ENCODE peak calls at places on chromosomes 5 and 9, in eight cellular contexts. H, N, G, P, D, W, Y and B are unnamed samples.
A peak's percentile ranks its signal among the peaks of the same experiment; 100 is the strongest.

GRCh38 chr5:147168578-147169327 is 66.1 kb upstream of the STK32A start:
- DNase-seq in H (peak; percentile 19), N (no peak), G (no peak), P (no peak), D (no peak), W (no peak), Y (peak; percentile 48), B (no peak)

GRCh38 chr5:72541501-72542235 is 34.5 kb upstream of the ZNF366 start:
- DNase-seq in H (no peak), N (no peak), G (no peak), P (no peak), D (peak; percentile 43), W (no peak), Y (peak; percentile 96), B (no peak)

GRCh38 chr5:79595086-79595485 is 17.2 kb upstream of the TENT2 start:
- DNase-seq in H (no peak), N (no peak), G (no peak), P (no peak), D (no peak), W (no peak), Y (no peak), B (no peak)

GRCh38 chr5:10320793-10321192 is 13.1 kb upstream of the CMBL start:
- DNase-seq in H (no peak), N (no peak), G (no peak), P (no peak), D (no peak), W (no peak), Y (no peak), B (no peak)

GRCh38 chr5:180860273-180860886 is 696 bp downstream of the ZFP62 start:
- DNase-seq in H (no peak), N (no peak), G (no peak), P (peak; percentile 77), D (peak; percentile 76), W (no peak), Y (peak; percentile 91), B (no peak)

GRCh38 chr5:14269395-14269794 is 126.3 kb downstream of the TRIO start:
- DNase-seq in H (no peak), N (no peak), G (no peak), P (no peak), D (no peak), W (no peak), Y (peak; percentile 75), B (no peak)

GRCh38 chr9:14179449-14179848 is 134.5 kb downstream of the NFIB start:
- DNase-seq in H (no peak), N (no peak), G (peak; percentile 73), P (peak; percentile 81), D (no peak), W (no peak), Y (no peak), B (no peak)

GRCh38 chr5:154076240-154076922 is 37.6 kb downstream of the MFAP3 start:
- DNase-seq in H (no peak), N (no peak), G (no peak), P (peak; percentile 26), D (no peak), W (no peak), Y (no peak), B (no peak)

GRCh38 chr9:116506685-116507084 is 180.4 kb upstream of the TRIM32 start:
- DNase-seq in H (no peak), N (no peak), G (no peak), P (no peak), D (no peak), W (no peak), Y (no peak), B (no peak)

GRCh38 chr5:150140830-150141229 is 14.8 kb downstream of the PDGFRB start:
- DNase-seq in H (no peak), N (no peak), G (no peak), P (no peak), D (no peak), W (peak; percentile 68), Y (no peak), B (no peak)

GRCh38 chr9:33988219-33988890 is 60.3 kb downstream of the UBAP2 start:
- DNase-seq in H (no peak), N (no peak), G (no peak), P (no peak), D (no peak), W (no peak), Y (no peak), B (no peak)

GRCh38 chr5:170681013-170681433 is 102.5 kb upstream of the GABRP start:
- DNase-seq in H (peak; percentile 35), N (no peak), G (no peak), P (peak; percentile 8), D (peak; percentile 90), W (peak; percentile 27), Y (peak; percentile 75), B (peak; percentile 15)

GRCh38 chr5:111172504-111172903 is 51.7 kb upstream of the CAMK4 start:
- DNase-seq in H (no peak), N (no peak), G (no peak), P (peak; percentile 0), D (no peak), W (no peak), Y (peak; percentile 37), B (no peak)

GRCh38 chr9:94864862-94865435 is 138.4 kb downstream of the AOPEP start:
- DNase-seq in H (no peak), N (no peak), G (no peak), P (no peak), D (no peak), W (no peak), Y (no peak), B (no peak)

GRCh38 chr5:175027390-175027789 is 303.0 kb downstream of the MSX2 start:
- DNase-seq in H (no peak), N (no peak), G (no peak), P (no peak), D (no peak), W (no peak), Y (no peak), B (no peak)

GRCh38 chr9:95991326-95991725 is 115.8 kb downstream of the ERCC6L2 start:
- DNase-seq in H (no peak), N (no peak), G (no peak), P (no peak), D (no peak), W (no peak), Y (no peak), B (no peak)

GRCh38 chr5:115432691-115433090 is 111.9 kb downstream of the FEM1C start:
- DNase-seq in H (no peak), N (no peak), G (no peak), P (no peak), D (no peak), W (no peak), Y (no peak), B (no peak)

GRCh38 chr9:109793196-109793595 is 13.2 kb downstream of the PALM2AKAP2 start:
- DNase-seq in H (peak; percentile 77), N (no peak), G (no peak), P (no peak), D (no peak), W (no peak), Y (no peak), B (no peak)

GRCh38 chr5:151587796-151588606 is 3.1 kb downstream of the FAT2 start:
- DNase-seq in H (no peak), N (no peak), G (no peak), P (no peak), D (peak; percentile 18), W (no peak), Y (no peak), B (no peak)

DNA sequence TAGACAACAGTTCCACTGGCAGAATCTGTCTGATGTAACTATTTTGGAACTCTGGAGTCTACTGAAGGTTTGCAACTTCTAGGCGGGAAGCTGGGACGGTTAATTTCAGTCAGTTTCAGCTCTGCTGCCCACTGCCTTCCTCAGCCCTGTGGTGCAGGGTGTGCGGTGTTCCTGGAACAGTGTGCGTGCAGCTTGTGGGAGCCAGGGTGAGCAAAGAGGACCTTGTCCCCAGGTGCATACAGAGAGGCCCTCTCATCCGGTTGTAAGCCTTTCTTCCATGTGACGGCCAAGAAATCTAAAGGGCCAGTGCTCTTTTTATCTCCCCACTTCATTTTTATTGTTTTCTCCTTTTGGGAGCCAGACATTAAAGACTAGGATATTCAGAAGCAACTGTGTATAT is 114.6 kb downstream of the EHMT1 start:
- DNase-seq in H (no peak), N (no peak), G (no peak), P (peak; percentile 20), D (no peak), W (no peak), Y (no peak), B (no peak)
- H3K36me3 ChIP-seq in H (no peaks in the 10 kb centered on the region), N (peaks cover 61% of the 10 kb centered on the region), G (peaks cover 17% of the 10 kb centered on the region), P (peaks cover 9% of the 10 kb centered on the region), D (peaks cover 19% of the 10 kb centered on the region), W (peaks cover 71% of the 10 kb centered on the region), Y (peaks cover 2% of the 10 kb centered on the region), B (peaks cover 25% of the 10 kb centered on the region)

DNA sequence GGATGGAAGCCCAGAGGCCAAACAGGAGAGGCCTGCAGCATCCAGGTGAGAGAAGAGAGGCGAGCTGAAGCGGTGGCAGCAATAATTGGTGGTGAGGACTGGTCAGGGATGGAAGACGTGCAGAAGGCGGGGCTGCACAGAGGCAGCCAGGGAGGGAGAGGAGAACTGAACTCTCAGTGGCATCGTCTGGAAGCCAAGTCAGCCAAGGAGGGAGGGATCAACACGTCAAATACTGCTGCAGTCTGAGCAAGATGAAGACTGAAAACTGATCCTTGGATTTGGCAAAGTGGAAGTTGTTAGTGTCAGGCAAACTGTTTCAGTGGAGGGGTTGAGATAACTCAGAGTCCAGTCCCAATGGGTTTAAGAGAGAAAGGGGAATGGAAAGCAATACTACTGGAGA is 145.4 kb downstream of the CDK5RAP2 start:
- DNase-seq in H (no peak), N (no peak), G (no peak), P (no peak), D (no peak), W (no peak), Y (no peak), B (no peak)
- H3K36me3 ChIP-seq in H (no peaks in the 10 kb centered on the region), N (peaks cover 15% of the 10 kb centered on the region), G (peaks cover 1% of the 10 kb centered on the region), P (no peaks in the 10 kb centered on the region), D (peaks cover 4% of the 10 kb centered on the region), W (peaks cover 48% of the 10 kb centered on the region), Y (peaks cover 11% of the 10 kb centered on the region), B (peaks cover 26% of the 10 kb centered on the region)

DNA sequence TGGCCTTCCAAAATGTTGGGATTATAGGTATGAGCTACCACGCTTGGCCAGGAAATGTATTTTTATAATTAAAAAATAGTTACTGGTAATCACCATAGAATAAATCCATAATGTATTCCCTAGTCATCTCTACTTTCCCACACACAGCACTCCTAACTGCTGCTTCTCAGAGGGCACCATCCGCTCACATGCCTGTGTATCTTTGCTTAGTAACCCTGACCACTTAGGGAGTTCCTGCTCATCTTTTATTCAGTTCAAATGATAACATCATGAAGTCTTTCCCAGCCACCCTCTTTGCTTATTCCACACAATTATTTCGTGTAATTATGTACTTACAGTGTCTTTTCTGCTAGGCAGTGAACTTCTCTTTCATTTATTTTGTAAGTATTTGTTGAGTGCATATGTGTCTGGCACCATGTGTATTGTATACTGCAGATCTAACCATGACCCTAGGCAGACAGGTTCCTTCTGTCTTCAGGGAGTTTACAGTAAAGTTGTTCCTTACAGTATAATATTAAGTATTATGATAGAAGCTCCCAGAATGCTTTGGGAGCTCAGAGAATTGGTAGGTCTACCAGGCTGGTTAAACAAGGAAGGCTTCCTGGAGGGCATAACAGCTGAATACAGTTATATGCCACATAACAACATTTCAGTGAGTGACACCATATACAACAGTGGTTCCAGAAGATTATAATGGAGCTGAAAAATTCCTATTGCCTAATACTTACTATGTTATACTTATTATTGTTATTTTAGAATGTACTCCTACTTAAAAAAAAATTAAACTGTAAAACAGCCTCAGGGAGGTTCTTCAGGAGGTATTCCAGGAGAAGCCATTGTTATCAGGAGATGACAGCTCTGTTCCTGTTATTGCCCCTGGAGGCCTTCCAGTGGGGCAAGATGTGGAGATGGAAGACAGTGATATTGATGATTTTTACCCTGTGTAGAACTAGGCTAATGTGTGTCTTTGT is 39.2 kb downstream of the DCAF10 start:
- DNase-seq in H (no peak), N (no peak), G (no peak), P (no peak), D (no peak), W (no peak), Y (no peak), B (no peak)
- H3K36me3 ChIP-seq in H (no peaks in the 10 kb centered on the region), N (peaks cover 18% of the 10 kb centered on the region), G (no peaks in the 10 kb centered on the region), P (no peaks in the 10 kb centered on the region), D (no peaks in the 10 kb centered on the region), W (peaks cover 5% of the 10 kb centered on the region), Y (no peaks in the 10 kb centered on the region), B (no peaks in the 10 kb centered on the region)

GRCh38 chr9:35705836-35706430 is 16.2 kb upstream of the TPM2 start:
- DNase-seq in H (no peak), N (no peak), G (no peak), P (no peak), D (no peak), W (no peak), Y (no peak), B (no peak)
- H3K36me3 ChIP-seq in H (no peaks in the 10 kb centered on the region), N (peaks cover 100% of the 10 kb centered on the region), G (peaks cover 97% of the 10 kb centered on the region), P (peaks cover 48% of the 10 kb centered on the region), D (no peaks in the 10 kb centered on the region), W (peaks cover 98% of the 10 kb centered on the region), Y (peaks cover 47% of the 10 kb centered on the region), B (peaks cover 85% of the 10 kb centered on the region)